ENCODE peak calls at places on chromosomes 4 and X, in five cellular contexts. O is MM.1S; R is right lobe of liver; K is naive thymus-derived CD4-positive, alpha-beta T cell; U is ovary. Z is an unnamed sample.
A peak's percentile ranks its signal among the peaks of the same experiment; 100 is the strongest.

GRCh38 chr4:184473515-184474260 is 662 bp downstream of the IRF2 start:
- DNase-seq in O (peak; percentile 75), R (peak; percentile 56), K (peak; percentile 71), U (peak; percentile 59), Z (no peak)

GRCh38 chrX:31331928-31332327 is 260.1 kb upstream of the FTHL17 start:
- DNase-seq in O (no peak), R (no peak), K (no peak), U (no peak), Z (no peak)

GRCh38 chrX:44651347-44651746 is 108.7 kb upstream of the FUNDC1 start:
- DNase-seq in O (no peak), R (no peak), K (no peak), U (no peak), Z (no peak)

GRCh38 chr4:95450294-95450693 is 98.5 kb downstream of the UNC5C start:
- DNase-seq in O (no peak), R (no peak), K (no peak), U (no peak), Z (no peak)

GRCh38 chr4:153616005-153616555 is 68.0 kb upstream of the TLR2 start:
- DNase-seq in O (no peak), R (no peak), K (no peak), U (no peak), Z (no peak)

GRCh38 chr4:121800961-121801714 is at the start of gene EXOSC9:
- DNase-seq in O (peak; percentile 95), R (peak; percentile 92), K (peak; percentile 95), U (peak; percentile 97), Z (peak; percentile 81)

GRCh38 chr4:84719115-84719514 is 136.2 kb downstream of the CDS1 start:
- DNase-seq in O (no peak), R (no peak), K (no peak), U (no peak), Z (no peak)

GRCh38 chrX:135194684-135195083 is 23.5 kb upstream of the CT55 start:
- DNase-seq in O (no peak), R (no peak), K (no peak), U (no peak), Z (no peak)

GRCh38 chr4:139779653-139780052 is 114.0 kb downstream of the MGST2 start:
- DNase-seq in O (no peak), R (no peak), K (no peak), U (no peak), Z (no peak)

GRCh38 chrX:154486396-154487207 is at the start of gene UBL4A:
- DNase-seq in O (peak; percentile 41), R (peak; percentile 72), K (peak; percentile 37), U (peak; percentile 80), Z (no peak)

GRCh38 chr4:99848576-99848975 is 31.9 kb downstream of the DAPP1 start:
- DNase-seq in O (peak; percentile 47), R (no peak), K (no peak), U (no peak), Z (no peak)

GRCh38 chrX:13094374-13094773 is 50.0 kb upstream of the FAM9C start:
- DNase-seq in O (no peak), R (no peak), K (no peak), U (no peak), Z (no peak)

GRCh38 chrX:115582871-115583729 is 22.1 kb downstream of the PLS3 start:
- DNase-seq in O (no peak), R (no peak), K (no peak), U (no peak), Z (no peak)

GRCh38 chrX:115583730-115584004 is 22.7 kb downstream of the PLS3 start:
- DNase-seq in O (no peak), R (no peak), K (no peak), U (no peak), Z (no peak)

GRCh38 chrX:115588180-115588579 is 27.2 kb downstream of the PLS3 start:
- DNase-seq in O (no peak), R (no peak), K (no peak), U (no peak), Z (no peak)

GRCh38 chrX:115582035-115582870 is 21.3 kb downstream of the PLS3 start:
- DNase-seq in O (no peak), R (no peak), K (no peak), U (no peak), Z (no peak)

DNA sequence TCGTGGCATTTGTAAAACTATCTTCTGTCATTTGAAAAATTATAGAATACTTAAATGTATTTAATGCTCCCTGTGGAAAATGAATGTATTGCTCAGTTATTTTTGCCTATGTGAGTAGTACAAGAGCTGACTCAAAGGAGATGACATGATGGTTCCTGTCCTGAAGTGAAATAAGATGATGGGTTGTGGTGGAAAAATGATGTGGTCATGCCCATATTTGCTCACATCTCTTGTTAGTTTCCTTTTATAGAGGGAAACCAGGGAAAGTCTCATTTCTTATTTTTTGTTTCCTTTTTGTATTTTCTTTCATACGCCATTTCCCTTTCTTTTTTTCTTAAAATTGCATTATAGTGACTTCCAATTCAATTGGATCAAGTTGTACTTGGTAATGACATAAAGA is 23.7 kb downstream of the PLS3 start:
- DNase-seq in O (no peak), R (no peak), K (no peak), U (no peak), Z (no peak)
- H3K27ac ChIP-seq in O (no peak overlapping the region), R (no peak overlapping the region), K (no peak overlapping the region), U (no peak overlapping the region), Z (no peak overlapping the region)

DNA sequence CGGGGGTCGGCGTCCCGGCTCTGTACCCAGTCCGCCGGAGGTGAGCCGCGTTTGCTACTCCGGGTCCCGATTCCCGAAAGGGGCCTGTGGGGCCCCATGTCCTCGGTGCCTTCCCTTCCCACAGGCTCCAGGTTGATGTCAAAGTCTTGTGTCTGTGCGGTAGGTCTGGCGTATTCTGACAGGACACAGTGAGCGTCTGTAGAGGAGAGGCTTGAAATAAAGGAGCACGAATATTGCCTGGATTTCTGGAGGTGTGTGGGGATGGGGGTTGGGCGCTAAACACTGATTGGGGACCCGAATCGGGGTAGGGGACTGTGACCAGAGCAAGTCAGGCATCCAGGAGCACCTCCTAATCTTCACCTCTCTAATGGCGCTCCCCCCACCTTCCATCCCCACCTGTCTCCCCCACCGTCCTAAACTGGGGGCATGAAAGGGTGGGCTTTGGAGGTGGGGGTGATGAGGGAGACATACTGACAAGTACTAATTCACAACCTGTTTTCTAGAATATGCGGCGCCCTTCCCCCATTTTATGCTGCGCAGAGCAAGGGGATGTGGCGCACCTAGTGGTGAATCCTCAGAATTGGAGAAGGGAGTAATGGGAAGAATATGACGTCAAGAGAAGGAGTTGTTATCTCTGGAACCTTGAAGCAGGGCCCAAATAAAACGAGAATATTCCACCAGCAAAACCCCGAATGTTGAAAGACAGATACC is 874 bp downstream of the GPRASP2 start:
- DNase-seq in O (no peak), R (peak; percentile 45), K (peak; percentile 33), U (peak; percentile 78), Z (peak; percentile 23)
- H3K27ac ChIP-seq in O (no peak overlapping the region), R (peak overlapping the region; percentile 81), K (peak overlapping the region; percentile 14), U (peak overlapping the region; percentile 96), Z (peak overlapping the region; percentile 64)

GRCh38 chr4:188941524-188942109 is 802.4 kb downstream of the TRIML1 start:
- DNase-seq in O (no peak), R (no peak), K (no peak), U (no peak), Z (no peak)
- H3K27ac ChIP-seq in O (no peak overlapping the region), R (no peak overlapping the region), K (no peak overlapping the region), U (no peak overlapping the region), Z (no peak overlapping the region)

DNA sequence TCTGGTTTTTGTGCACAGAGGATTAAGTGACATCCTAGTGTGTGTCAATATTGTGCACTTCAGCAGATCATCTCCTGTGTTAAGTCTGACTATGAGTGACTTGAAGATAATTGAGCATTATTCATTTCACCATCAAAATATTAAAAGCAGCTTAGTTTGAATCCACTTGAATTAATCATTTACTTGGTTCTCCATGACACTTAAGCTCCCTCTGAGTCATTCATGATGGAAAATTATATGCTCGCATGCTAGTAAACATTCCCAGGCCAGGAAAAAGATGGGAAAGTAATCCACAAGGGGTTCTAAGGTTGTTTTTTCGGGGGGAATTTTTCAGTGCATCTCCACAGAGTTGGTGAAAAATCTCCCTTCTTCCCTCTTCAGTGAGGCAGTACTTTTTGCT is 97.2 kb upstream of the EOLA2 start:
- DNase-seq in O (no peak), R (no peak), K (no peak), U (no peak), Z (no peak)
- H3K27ac ChIP-seq in O (no peak overlapping the region), R (no peak overlapping the region), K (no peak overlapping the region), U (no peak overlapping the region), Z (no peak overlapping the region)

DNA sequence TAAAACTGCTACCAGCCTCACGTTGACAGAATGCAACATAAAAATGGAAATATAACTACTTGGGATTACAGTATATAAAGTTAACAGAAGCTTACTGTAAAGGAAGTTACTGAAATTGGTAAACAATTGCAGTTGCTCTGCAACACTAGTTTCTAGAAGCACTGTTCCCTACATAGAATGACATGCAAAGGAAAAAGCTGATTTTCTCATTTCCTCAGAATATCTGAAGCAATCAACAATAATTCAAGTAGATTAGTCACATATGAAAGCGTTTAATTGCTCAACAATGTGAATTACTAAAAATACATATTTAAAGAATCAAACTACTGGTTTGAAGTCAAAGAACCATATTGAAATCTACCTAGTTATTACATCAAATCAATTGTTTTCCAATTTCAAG is 31.8 kb downstream of the PDGFC start:
- DNase-seq in O (no peak), R (no peak), K (no peak), U (no peak), Z (no peak)
- H3K27ac ChIP-seq in O (no peak overlapping the region), R (no peak overlapping the region), K (no peak overlapping the region), U (no peak overlapping the region), Z (no peak overlapping the region)

DNA sequence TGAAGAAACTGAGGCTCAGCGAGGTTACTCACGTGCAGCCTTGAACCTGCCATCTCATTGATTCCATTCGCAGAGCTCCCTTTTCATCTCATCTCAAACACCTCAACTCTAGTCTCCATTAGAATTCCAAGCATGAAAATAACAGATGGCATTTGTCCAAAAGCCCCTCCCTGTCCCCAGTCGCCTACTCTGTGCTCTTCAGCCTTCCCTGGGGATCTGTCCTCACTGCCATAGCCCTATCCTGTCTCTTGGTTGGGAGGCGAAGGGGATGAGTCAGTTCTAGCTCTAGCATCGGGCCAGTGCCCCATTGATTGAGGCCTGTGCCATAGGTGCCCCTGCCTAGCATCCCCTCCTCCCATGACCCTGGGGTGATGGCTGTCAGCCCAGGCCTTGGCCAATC is 134.0 kb upstream of the PJA1 start:
- DNase-seq in O (no peak), R (no peak), K (no peak), U (no peak), Z (no peak)
- H3K27ac ChIP-seq in O (no peak overlapping the region), R (no peak overlapping the region), K (no peak overlapping the region), U (no peak overlapping the region), Z (no peak overlapping the region)

DNA sequence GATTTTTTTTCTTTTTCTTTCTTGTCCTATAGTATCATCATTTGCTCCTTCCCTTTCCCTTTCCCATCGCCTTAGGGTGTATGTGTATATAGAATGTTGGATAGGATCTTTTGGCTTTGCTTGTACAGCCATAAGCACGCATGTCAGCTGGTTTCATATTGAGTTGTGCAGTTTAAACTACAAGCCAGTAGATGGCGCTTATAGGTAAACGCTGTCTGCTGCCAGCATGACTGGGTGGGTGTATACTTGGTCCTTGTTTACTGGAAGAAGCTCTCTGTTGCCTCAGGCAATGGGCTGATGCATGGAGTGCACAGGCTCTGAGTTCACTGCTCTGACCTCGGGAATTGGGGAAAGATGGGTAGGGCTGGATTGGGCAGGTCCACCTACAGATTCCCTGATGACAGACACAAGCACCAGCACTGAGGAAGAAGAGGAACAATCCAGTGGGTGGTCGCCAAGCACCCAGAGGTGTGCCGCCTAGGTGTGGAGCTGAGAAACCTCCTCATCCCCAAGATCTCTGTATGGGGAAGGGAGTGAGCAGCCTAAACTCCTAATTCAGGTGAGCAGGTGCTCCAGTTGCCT is 831.5 kb downstream of the STIM2 start:
- DNase-seq in O (peak; percentile 52), R (no peak), K (no peak), U (no peak), Z (no peak)
- H3K27ac ChIP-seq in O (no peak overlapping the region), R (no peak overlapping the region), K (no peak overlapping the region), U (no peak overlapping the region), Z (no peak overlapping the region)

Z was measured in substantia nigra.